ENCODE peak calls at places on chromosomes 16 and 17, in nine cellular contexts. M is left cardiac atrium, F is kidney tubule cell, U is breast epithelium, R is astrocyte of the spinal cord, E is midbrain, Q is T47D, D is T1000, P is GM12892. A is an unnamed sample.
A peak's percentile ranks its signal among the peaks of the same experiment; 100 is the strongest.

GRCh38 chr17:31537558-31537957 is 146.1 kb downstream of the RAB11FIP4 start:
- DNase-seq in M (no peak), F (peak; percentile 44), U (peak; percentile 75), R (peak; percentile 17), E (no peak), Q (no peak), D (no peak), P (no peak), A (no peak)

GRCh38 chr17:73030501-73030911 is 62.0 kb downstream of the SLC39A11 start:
- DNase-seq in M (no peak), F (peak; percentile 76), U (peak; percentile 28), R (no peak), E (no peak), Q (no peak), D (no peak), P (no peak), A (no peak)

GRCh38 chr17:76709077-76709950 is 1.5 kb downstream of the MXRA7 start:
- DNase-seq in M (peak; percentile 89), F (peak; percentile 91), U (peak; percentile 63), R (peak; percentile 99), E (no peak), Q (no peak), D (peak; percentile 91), P (no peak), A (peak; percentile 94)

GRCh38 chr16:66386629-66387622 is 20.4 kb downstream of the CDH5 start:
- DNase-seq in M (no peak), F (no peak), U (no peak), R (no peak), E (no peak), Q (no peak), D (no peak), P (no peak), A (no peak)

GRCh38 chr17:75098861-75099260 is 10.9 kb upstream of the ARMC7 start:
- DNase-seq in M (no peak), F (no peak), U (no peak), R (no peak), E (no peak), Q (no peak), D (no peak), P (no peak), A (no peak)

GRCh38 chr17:49198206-49198605 is 12.2 kb downstream of the GNGT2 start:
- DNase-seq in M (no peak), F (peak; percentile 77), U (no peak), R (no peak), E (no peak), Q (no peak), D (no peak), P (no peak), A (no peak)

GRCh38 chr17:10224592-10225195 is 26.3 kb upstream of the GAS7 start:
- DNase-seq in M (no peak), F (no peak), U (no peak), R (no peak), E (peak; percentile 34), Q (no peak), D (no peak), P (no peak), A (no peak)

GRCh38 chr17:66337866-66338472 is 35.6 kb downstream of the PRKCA start:
- DNase-seq in M (no peak), F (no peak), U (no peak), R (peak; percentile 41), E (no peak), Q (no peak), D (no peak), P (no peak), A (peak; percentile 10)

GRCh38 chr17:79986441-79987186 is 49.1 kb downstream of the TBC1D16 start:
- DNase-seq in M (peak; percentile 54), F (peak; percentile 25), U (no peak), R (peak; percentile 49), E (no peak), Q (no peak), D (no peak), P (no peak), A (no peak)

GRCh38 chr17:16639438-16639837 is 14.2 kb downstream of the ZNF624 start:
- DNase-seq in M (no peak), F (no peak), U (no peak), R (no peak), E (no peak), Q (no peak), D (no peak), P (no peak), A (no peak)

GRCh38 chr16:69839798-69840409 is 77.8 kb downstream of the WWP2 start:
- DNase-seq in M (peak; percentile 60), F (no peak), U (peak; percentile 57), R (peak; percentile 34), E (peak; percentile 73), Q (no peak), D (no peak), P (no peak), A (peak; percentile 38)

GRCh38 chr16:67154578-67155304 is 3.9 kb upstream of the B3GNT9 start:
- DNase-seq in M (no peak), F (no peak), U (no peak), R (no peak), E (no peak), Q (no peak), D (no peak), P (no peak), A (no peak)

GRCh38 chr17:75619506-75620431 is 13.5 kb upstream of the SMIM5 start:
- DNase-seq in M (no peak), F (peak; percentile 32), U (no peak), R (peak; percentile 29), E (no peak), Q (no peak), D (no peak), P (peak; percentile 59), A (no peak)

GRCh38 chr17:49896222-49896621 is 48.4 kb upstream of the TAC4 start:
- DNase-seq in M (no peak), F (no peak), U (no peak), R (no peak), E (no peak), Q (no peak), D (no peak), P (no peak), A (no peak)

GRCh38 chr17:21213005-21213404 is 956 bp downstream of the TMEM11 start:
- DNase-seq in M (no peak), F (no peak), U (no peak), R (no peak), E (no peak), Q (no peak), D (no peak), P (no peak), A (no peak)

GRCh38 chr16:88697116-88697830 is 8.9 kb downstream of the RNF166 start:
- DNase-seq in M (no peak), F (no peak), U (no peak), R (no peak), E (no peak), Q (no peak), D (no peak), P (no peak), A (no peak)

GRCh38 chr17:59766486-59766885 is 59.0 kb downstream of the VMP1 start:
- DNase-seq in M (no peak), F (no peak), U (no peak), R (no peak), E (no peak), Q (no peak), D (no peak), P (no peak), A (no peak)